ENCODE peak calls at places on chromosomes 4 and X, in ten cellular contexts. One of them, this sample, is unnamed. For H3K36me3, the result is how much of the 10 kb centered on the place peaks cover.

GRCh38 chrX:41963348-41963747 is 40.0 kb upstream of the CASK start:
- DNase-seq in CD4-positive, alpha-beta memory T cell: no peak
- DNase-seq in uterus: no peak
- DNase-seq in CD8-positive, alpha-beta T cell: no peak
- DNase-seq in ascending aorta: no peak
- DNase-seq in H7: no peak
- DNase-seq in testis: no peak
- DNase-seq in GM23248: no peak
- DNase-seq in endodermal cell: no peak
- DNase-seq in neuronal stem cell: no peak
- DNase-seq in this sample: no peak

GRCh38 chrX:50747471-50747900 is 66.5 kb downstream of the SHROOM4 start:
- DNase-seq in CD4-positive, alpha-beta memory T cell: no peak
- DNase-seq in uterus: no peak
- DNase-seq in CD8-positive, alpha-beta T cell: no peak
- DNase-seq in ascending aorta: no peak
- DNase-seq in H7: peak
- DNase-seq in testis: no peak
- DNase-seq in GM23248: peak
- DNase-seq in endodermal cell: peak
- DNase-seq in neuronal stem cell: peak
- DNase-seq in this sample: no peak

GRCh38 chr4:165325732-165326512 is 1.5 kb upstream of the MSMO1 start:
- DNase-seq in CD4-positive, alpha-beta memory T cell: no peak
- DNase-seq in uterus: no peak
- DNase-seq in CD8-positive, alpha-beta T cell: no peak
- DNase-seq in ascending aorta: no peak
- DNase-seq in H7: no peak
- DNase-seq in testis: no peak
- DNase-seq in GM23248: peak
- DNase-seq in endodermal cell: peak
- DNase-seq in neuronal stem cell: no peak
- DNase-seq in this sample: no peak

GRCh38 chr4:147461161-147461560 is 19.7 kb upstream of the EDNRA start:
- DNase-seq in CD4-positive, alpha-beta memory T cell: no peak
- DNase-seq in uterus: no peak
- DNase-seq in CD8-positive, alpha-beta T cell: no peak
- DNase-seq in ascending aorta: no peak
- DNase-seq in H7: no peak
- DNase-seq in testis: no peak
- DNase-seq in GM23248: no peak
- DNase-seq in endodermal cell: no peak
- DNase-seq in neuronal stem cell: no peak
- DNase-seq in this sample: no peak

GRCh38 chr4:47061435-47061834 is 30.1 kb downstream of the GABRB1 start:
- DNase-seq in CD4-positive, alpha-beta memory T cell: no peak
- DNase-seq in uterus: no peak
- DNase-seq in CD8-positive, alpha-beta T cell: no peak
- DNase-seq in ascending aorta: no peak
- DNase-seq in H7: no peak
- DNase-seq in testis: no peak
- DNase-seq in GM23248: no peak
- DNase-seq in endodermal cell: no peak
- DNase-seq in neuronal stem cell: no peak
- DNase-seq in this sample: no peak

GRCh38 chr4:138910914-138911336 is 104.7 kb upstream of the NOCT start:
- DNase-seq in CD4-positive, alpha-beta memory T cell: no peak
- DNase-seq in uterus: peak
- DNase-seq in CD8-positive, alpha-beta T cell: no peak
- DNase-seq in ascending aorta: peak
- DNase-seq in H7: peak
- DNase-seq in testis: no peak
- DNase-seq in GM23248: peak
- DNase-seq in endodermal cell: peak
- DNase-seq in neuronal stem cell: peak
- DNase-seq in this sample: no peak

GRCh38 chr4:151325320-151326246 is at the start of gene SH3D19:
- DNase-seq in CD4-positive, alpha-beta memory T cell: no peak
- DNase-seq in uterus: peak
- DNase-seq in CD8-positive, alpha-beta T cell: no peak
- DNase-seq in ascending aorta: no peak
- DNase-seq in H7: peak
- DNase-seq in testis: peak
- DNase-seq in GM23248: peak
- DNase-seq in endodermal cell: peak
- DNase-seq in neuronal stem cell: peak
- DNase-seq in this sample: no peak

GRCh38 chr4:95165926-95166524 is 382.7 kb downstream of the UNC5C start:
- DNase-seq in CD4-positive, alpha-beta memory T cell: peak
- DNase-seq in uterus: peak
- DNase-seq in CD8-positive, alpha-beta T cell: peak
- DNase-seq in ascending aorta: no peak
- DNase-seq in H7: peak
- DNase-seq in testis: peak
- DNase-seq in GM23248: peak
- DNase-seq in endodermal cell: peak
- DNase-seq in neuronal stem cell: peak
- DNase-seq in this sample: peak

GRCh38 chr4:183960021-183960420 is 54.9 kb downstream of the STOX2 start:
- DNase-seq in CD4-positive, alpha-beta memory T cell: no peak
- DNase-seq in uterus: peak
- DNase-seq in CD8-positive, alpha-beta T cell: no peak
- DNase-seq in ascending aorta: no peak
- DNase-seq in H7: peak
- DNase-seq in testis: peak
- DNase-seq in GM23248: peak
- DNase-seq in endodermal cell: peak
- DNase-seq in neuronal stem cell: peak
- DNase-seq in this sample: no peak

GRCh38 chr4:1093391-1094335 is 19.7 kb downstream of the RNF212 start:
- DNase-seq in CD4-positive, alpha-beta memory T cell: no peak
- DNase-seq in uterus: no peak
- DNase-seq in CD8-positive, alpha-beta T cell: no peak
- DNase-seq in ascending aorta: no peak
- DNase-seq in H7: no peak
- DNase-seq in testis: no peak
- DNase-seq in GM23248: no peak
- DNase-seq in endodermal cell: no peak
- DNase-seq in neuronal stem cell: no peak
- DNase-seq in this sample: no peak

GRCh38 chrX:47242321-47242720 is 9.5 kb downstream of the USP11 start:
- DNase-seq in CD4-positive, alpha-beta memory T cell: no peak
- DNase-seq in uterus: no peak
- DNase-seq in CD8-positive, alpha-beta T cell: no peak
- DNase-seq in ascending aorta: no peak
- DNase-seq in H7: no peak
- DNase-seq in testis: no peak
- DNase-seq in GM23248: no peak
- DNase-seq in endodermal cell: no peak
- DNase-seq in neuronal stem cell: no peak
- DNase-seq in this sample: no peak

GRCh38 chrX:47247206-47247998 is 14.6 kb downstream of the USP11 start:
- DNase-seq in CD4-positive, alpha-beta memory T cell: no peak
- DNase-seq in uterus: no peak
- DNase-seq in CD8-positive, alpha-beta T cell: no peak
- DNase-seq in ascending aorta: no peak
- DNase-seq in H7: peak
- DNase-seq in testis: no peak
- DNase-seq in GM23248: peak
- DNase-seq in endodermal cell: no peak
- DNase-seq in neuronal stem cell: no peak
- DNase-seq in this sample: no peak

GRCh38 chrX:47245156-47245555 is 12.3 kb downstream of the USP11 start:
- DNase-seq in CD4-positive, alpha-beta memory T cell: no peak
- DNase-seq in uterus: no peak
- DNase-seq in CD8-positive, alpha-beta T cell: no peak
- DNase-seq in ascending aorta: no peak
- DNase-seq in H7: no peak
- DNase-seq in testis: no peak
- DNase-seq in GM23248: no peak
- DNase-seq in endodermal cell: no peak
- DNase-seq in neuronal stem cell: no peak
- DNase-seq in this sample: no peak

GRCh38 chrX:47243351-47243750 is 10.5 kb downstream of the USP11 start:
- DNase-seq in CD4-positive, alpha-beta memory T cell: no peak
- DNase-seq in uterus: no peak
- DNase-seq in CD8-positive, alpha-beta T cell: no peak
- DNase-seq in ascending aorta: no peak
- DNase-seq in H7: no peak
- DNase-seq in testis: no peak
- DNase-seq in GM23248: no peak
- DNase-seq in endodermal cell: no peak
- DNase-seq in neuronal stem cell: no peak
- DNase-seq in this sample: no peak

GRCh38 chrX:47244676-47245075 is 11.9 kb downstream of the USP11 start:
- DNase-seq in CD4-positive, alpha-beta memory T cell: no peak
- DNase-seq in uterus: no peak
- DNase-seq in CD8-positive, alpha-beta T cell: no peak
- DNase-seq in ascending aorta: no peak
- DNase-seq in H7: no peak
- DNase-seq in testis: no peak
- DNase-seq in GM23248: no peak
- DNase-seq in endodermal cell: no peak
- DNase-seq in neuronal stem cell: no peak
- DNase-seq in this sample: no peak
- H3K36me3 ChIP-seq in CD4-positive, alpha-beta memory T cell: under half
- H3K36me3 ChIP-seq in uterus: under half
- H3K36me3 ChIP-seq in CD8-positive, alpha-beta T cell: under half
- H3K36me3 ChIP-seq in ascending aorta: half or more
- H3K36me3 ChIP-seq in H7: under half
- H3K36me3 ChIP-seq in testis: under half
- H3K36me3 ChIP-seq in GM23248: under half
- H3K36me3 ChIP-seq in endodermal cell: under half
- H3K36me3 ChIP-seq in neuronal stem cell: half or more
- H3K36me3 ChIP-seq in this sample: under half

GRCh38 chr4:112517067-112517588 is 1.1 kb upstream of the NEUROG2 start:
- DNase-seq in CD4-positive, alpha-beta memory T cell: no peak
- DNase-seq in uterus: no peak
- DNase-seq in CD8-positive, alpha-beta T cell: no peak
- DNase-seq in ascending aorta: no peak
- DNase-seq in H7: peak
- DNase-seq in testis: no peak
- DNase-seq in GM23248: no peak
- DNase-seq in endodermal cell: peak
- DNase-seq in neuronal stem cell: peak
- DNase-seq in this sample: peak

GRCh38 chr4:112514449-112515277 is 1.3 kb downstream of the NEUROG2 start:
- DNase-seq in CD4-positive, alpha-beta memory T cell: no peak
- DNase-seq in uterus: no peak
- DNase-seq in CD8-positive, alpha-beta T cell: no peak
- DNase-seq in ascending aorta: no peak
- DNase-seq in H7: peak
- DNase-seq in testis: no peak
- DNase-seq in GM23248: no peak
- DNase-seq in endodermal cell: peak
- DNase-seq in neuronal stem cell: peak
- DNase-seq in this sample: peak

GRCh38 chr4:112516401-112517066 is 554 bp upstream of the NEUROG2 start:
- DNase-seq in CD4-positive, alpha-beta memory T cell: no peak
- DNase-seq in uterus: no peak
- DNase-seq in CD8-positive, alpha-beta T cell: no peak
- DNase-seq in ascending aorta: no peak
- DNase-seq in H7: peak
- DNase-seq in testis: peak
- DNase-seq in GM23248: no peak
- DNase-seq in endodermal cell: peak
- DNase-seq in neuronal stem cell: peak
- DNase-seq in this sample: peak

GRCh38 chr4:112515278-112516075 is 503 bp downstream of the NEUROG2 start:
- DNase-seq in CD4-positive, alpha-beta memory T cell: peak
- DNase-seq in uterus: no peak
- DNase-seq in CD8-positive, alpha-beta T cell: peak
- DNase-seq in ascending aorta: no peak
- DNase-seq in H7: peak
- DNase-seq in testis: peak
- DNase-seq in GM23248: peak
- DNase-seq in endodermal cell: peak
- DNase-seq in neuronal stem cell: peak
- DNase-seq in this sample: peak

GRCh38 chr4:112516076-112516385 is at the start of gene NEUROG2:
- DNase-seq in CD4-positive, alpha-beta memory T cell: no peak
- DNase-seq in uterus: no peak
- DNase-seq in CD8-positive, alpha-beta T cell: no peak
- DNase-seq in ascending aorta: no peak
- DNase-seq in H7: no peak
- DNase-seq in testis: no peak
- DNase-seq in GM23248: no peak
- DNase-seq in endodermal cell: no peak
- DNase-seq in neuronal stem cell: no peak
- DNase-seq in this sample: no peak
- H3K36me3 ChIP-seq in CD4-positive, alpha-beta memory T cell: under half
- H3K36me3 ChIP-seq in uterus: under half
- H3K36me3 ChIP-seq in CD8-positive, alpha-beta T cell: under half
- H3K36me3 ChIP-seq in ascending aorta: under half
- H3K36me3 ChIP-seq in H7: under half
- H3K36me3 ChIP-seq in testis: under half
- H3K36me3 ChIP-seq in GM23248: under half
- H3K36me3 ChIP-seq in endodermal cell: under half
- H3K36me3 ChIP-seq in neuronal stem cell: under half
- H3K36me3 ChIP-seq in this sample: under half

GRCh38 chrX:82320554-82320953 is 1118.7 kb downstream of the SH3BGRL start:
- DNase-seq in CD4-positive, alpha-beta memory T cell: no peak
- DNase-seq in uterus: no peak
- DNase-seq in CD8-positive, alpha-beta T cell: no peak
- DNase-seq in ascending aorta: no peak
- DNase-seq in H7: no peak
- DNase-seq in testis: no peak
- DNase-seq in GM23248: no peak
- DNase-seq in endodermal cell: no peak
- DNase-seq in neuronal stem cell: peak
- DNase-seq in this sample: no peak
- H3K36me3 ChIP-seq in CD4-positive, alpha-beta memory T cell: under half
- H3K36me3 ChIP-seq in uterus: under half
- H3K36me3 ChIP-seq in CD8-positive, alpha-beta T cell: under half
- H3K36me3 ChIP-seq in ascending aorta: under half
- H3K36me3 ChIP-seq in H7: under half
- H3K36me3 ChIP-seq in testis: under half
- H3K36me3 ChIP-seq in GM23248: under half
- H3K36me3 ChIP-seq in endodermal cell: under half
- H3K36me3 ChIP-seq in neuronal stem cell: under half
- H3K36me3 ChIP-seq in this sample: under half

DNA sequence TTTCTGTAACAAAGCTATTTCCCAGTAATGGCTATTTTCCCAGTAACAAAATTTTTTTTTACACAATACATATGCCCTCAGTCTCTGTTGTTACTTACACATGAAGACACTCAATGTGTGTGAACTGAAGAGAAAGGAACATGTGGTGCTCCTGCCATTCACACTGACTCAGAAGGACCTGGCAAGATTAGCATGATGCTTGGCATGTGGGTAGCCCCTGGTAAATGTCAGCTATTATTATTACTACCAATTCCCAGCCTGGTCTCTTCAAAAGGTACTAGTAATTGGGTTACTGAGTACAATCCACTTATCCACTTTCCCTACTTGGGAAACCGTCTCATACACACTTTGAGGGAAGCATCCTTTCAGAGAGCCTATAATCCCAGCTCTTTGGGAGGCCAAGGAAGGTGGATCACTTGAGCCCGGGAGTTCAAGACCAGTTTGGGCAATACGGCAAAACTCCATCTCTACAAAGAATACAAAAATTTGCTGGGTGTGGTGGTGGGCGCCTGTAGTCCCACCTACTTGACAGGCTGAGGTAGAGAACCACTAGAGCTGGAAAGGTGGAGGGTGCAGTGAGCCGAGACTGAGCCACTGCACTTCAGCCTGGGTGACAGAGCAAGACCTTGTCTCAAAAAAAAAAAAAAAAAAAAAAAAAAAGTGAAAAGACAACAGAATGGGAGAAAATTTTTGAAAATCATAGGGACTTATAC is 14.6 kb downstream of the RBBP7 start:
- DNase-seq in CD4-positive, alpha-beta memory T cell: no peak
- DNase-seq in uterus: no peak
- DNase-seq in CD8-positive, alpha-beta T cell: no peak
- DNase-seq in ascending aorta: no peak
- DNase-seq in H7: no peak
- DNase-seq in testis: no peak
- DNase-seq in GM23248: peak
- DNase-seq in endodermal cell: no peak
- DNase-seq in neuronal stem cell: no peak
- DNase-seq in this sample: no peak
- H3K36me3 ChIP-seq in CD4-positive, alpha-beta memory T cell: under half
- H3K36me3 ChIP-seq in uterus: under half
- H3K36me3 ChIP-seq in CD8-positive, alpha-beta T cell: under half
- H3K36me3 ChIP-seq in ascending aorta: under half
- H3K36me3 ChIP-seq in H7: half or more
- H3K36me3 ChIP-seq in testis: under half
- H3K36me3 ChIP-seq in GM23248: under half
- H3K36me3 ChIP-seq in endodermal cell: half or more
- H3K36me3 ChIP-seq in neuronal stem cell: half or more
- H3K36me3 ChIP-seq in this sample: under half

This sample was measured in GM06990.